ENCODE peak calls at places on chromosomes 7 and 10, in six cellular contexts. Q is stimulated activated CD4-positive, alpha-beta T cell treated with anti-CD3 and anti-CD28 coated beads, Interleukin-1b, Interleukin-23, amount 100 ng/mL, for 24 hours; D is NCI-H2029; M is activated effector memory CD4-positive, alpha-beta T cell treated with anti-CD3 and anti-CD28 coated beads, Interleukin-2, amount 50 U/mL, for 16 hours; I is BJ; K is psoas muscle. N is an unnamed sample.

GRCh38 chr7:87926581-87927461 is 7.2 kb upstream of the ADAM22 start:
- DNase-seq in Q (no peak), D (peak; percentile 6), M (no peak), I (no peak), K (no peak), N (no peak)

GRCh38 chr7:3607847-3608246 is 306.8 kb downstream of the SDK1 start:
- DNase-seq in Q (no peak), D (no peak), M (no peak), I (no peak), K (no peak), N (no peak)

GRCh38 chr7:108284349-108285017 is 154.3 kb upstream of the LAMB4 start:
- DNase-seq in Q (no peak), D (no peak), M (no peak), I (no peak), K (no peak), N (no peak)

GRCh38 chr10:12432402-12433189 is 83.2 kb downstream of the CAMK1D start:
- DNase-seq in Q (no peak), D (peak; percentile 61), M (no peak), I (no peak), K (no peak), N (no peak)

GRCh38 chr10:34280599-34281374 is 534.3 kb downstream of the PARD3 start:
- DNase-seq in Q (no peak), D (no peak), M (no peak), I (peak; percentile 93), K (no peak), N (no peak)

GRCh38 chr7:52085610-52086009 is 769.0 kb upstream of the COBL start:
- DNase-seq in Q (no peak), D (no peak), M (no peak), I (no peak), K (no peak), N (no peak)

GRCh38 chr7:103592844-103593243 is 146.8 kb upstream of the SLC26A5 start:
- DNase-seq in Q (no peak), D (no peak), M (no peak), I (no peak), K (no peak), N (no peak)

GRCh38 chr10:97590748-97591139 is 1.2 kb downstream of the C10orf62 start:
- DNase-seq in Q (no peak), D (no peak), M (no peak), I (no peak), K (peak; percentile 52), N (no peak)

GRCh38 chr7:107622429-107622828 is 38.2 kb upstream of the SLC26A4 start:
- DNase-seq in Q (no peak), D (no peak), M (no peak), I (peak; percentile 68), K (no peak), N (no peak)

GRCh38 chr7:33888206-33888605 is 17.1 kb upstream of the BMPER start:
- DNase-seq in Q (no peak), D (no peak), M (no peak), I (no peak), K (no peak), N (no peak)

GRCh38 chr10:5888352-5888751 is 1.3 kb downstream of the ANKRD16 start:
- DNase-seq in Q (no peak), D (no peak), M (peak; percentile 25), I (no peak), K (no peak), N (no peak)

GRCh38 chr7:23220690-23221305 is 25.8 kb upstream of the GPNMB start:
- DNase-seq in Q (no peak), D (no peak), M (no peak), I (no peak), K (no peak), N (no peak)

GRCh38 chr10:191703-192518 is 56.7 kb downstream of the ZMYND11 start:
- DNase-seq in Q (no peak), D (no peak), M (no peak), I (no peak), K (no peak), N (no peak)

GRCh38 chr7:155816192-155816508 is 3.9 kb upstream of the SHH start:
- DNase-seq in Q (no peak), D (no peak), M (no peak), I (no peak), K (no peak), N (no peak)

GRCh38 chr10:99777918-99778716 is 4.3 kb upstream of the ABCC2 start:
- DNase-seq in Q (no peak), D (no peak), M (no peak), I (no peak), K (no peak), N (no peak)

GRCh38 chr10:72087969-72088878 is at the start of gene SPOCK2:
- DNase-seq in Q (no peak), D (no peak), M (peak; percentile 90), I (no peak), K (peak; percentile 55), N (no peak)

GRCh38 chr7:157690833-157691382 is 354.1 kb downstream of the DNAJB6 start:
- DNase-seq in Q (no peak), D (peak; percentile 76), M (peak; percentile 59), I (peak; percentile 19), K (peak; percentile 74), N (no peak)